ENCODE peak calls at places on chromosomes 16 and 17, in four cellular contexts. K is CD8-positive, alpha-beta T cell; O is heart right ventricle; I is BE2C. D is an unnamed sample.

GRCh38 chr17:16002708-16003265 is 3.2 kb downstream of the TTC19 start:
- DNase-seq in O (no peak), K (no peak), I (no peak), D (no peak)

GRCh38 chr17:27944546-27945332 is 51.6 kb upstream of the LYRM9 start:
- DNase-seq in O (no peak), K (no peak), I (no peak), D (no peak)

GRCh38 chr17:72118588-72119279 is 2.1 kb upstream of the SOX9 start:
- DNase-seq in I (peak; percentile 80), K (no peak), O (peak; percentile 78), D (peak; percentile 70)

GRCh38 chr17:50589112-50589712 is 28.7 kb downstream of the CACNA1G start:
- DNase-seq in I (no peak), O (no peak), K (no peak), D (no peak)

GRCh38 chr17:64575431-64575830 is 68.7 kb downstream of the CEP95 start:
- DNase-seq in I (no peak), O (no peak), K (no peak), D (no peak)

GRCh38 chr16:22206847-22207714 is 1.0 kb downstream of the EEF2K start:
- DNase-seq in O (peak; percentile 89), K (peak; percentile 61), I (peak; percentile 61), D (peak; percentile 88)

GRCh38 chr17:10051112-10051511 is 146.0 kb upstream of the RCVRN start:
- DNase-seq in K (no peak), O (no peak), I (no peak), D (no peak)

GRCh38 chr17:77002103-77003045 is 134.2 kb downstream of the MGAT5B start:
- DNase-seq in K (no peak), I (peak; percentile 73), O (no peak), D (no peak)

GRCh38 chr17:37796081-37796480 is 51.2 kb upstream of the HNF1B start:
- DNase-seq in K (no peak), I (no peak), O (no peak), D (no peak)

GRCh38 chr17:37801131-37801530 is 56.3 kb upstream of the HNF1B start:
- DNase-seq in I (no peak), K (no peak), O (no peak), D (no peak)

GRCh38 chr17:37792787-37793186 is 47.9 kb upstream of the HNF1B start:
- DNase-seq in O (no peak), I (no peak), K (no peak), D (no peak)

GRCh38 chr17:37802061-37802460 is 57.2 kb upstream of the HNF1B start:
- DNase-seq in I (no peak), O (no peak), K (no peak), D (no peak)

DNA sequence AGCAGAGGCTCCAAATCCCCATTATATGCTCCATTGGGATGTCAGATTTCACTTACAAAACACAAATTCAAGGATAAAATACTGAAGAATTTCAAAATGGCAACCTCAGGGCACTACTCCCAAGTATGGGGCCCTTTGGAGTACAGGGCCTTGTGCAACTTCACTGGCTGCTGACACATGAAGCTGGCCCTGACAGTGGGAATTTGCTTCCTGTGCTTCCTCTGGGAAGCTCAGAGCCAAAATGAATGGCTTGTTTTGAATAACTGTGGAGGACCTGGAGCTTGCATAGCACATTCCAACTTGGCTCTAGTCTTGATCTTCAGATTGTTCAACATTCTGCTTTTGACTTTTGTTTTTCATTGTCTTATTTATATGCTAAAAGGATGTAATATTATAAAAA is 52.3 kb upstream of the HNF1B start:
- DNase-seq in K (no peak), O (no peak), I (no peak), D (no peak)
- H3K4me3 ChIP-seq in K (no peak overlapping the region), O (no peak overlapping the region), I (no peak overlapping the region), D (no peak overlapping the region)

DNA sequence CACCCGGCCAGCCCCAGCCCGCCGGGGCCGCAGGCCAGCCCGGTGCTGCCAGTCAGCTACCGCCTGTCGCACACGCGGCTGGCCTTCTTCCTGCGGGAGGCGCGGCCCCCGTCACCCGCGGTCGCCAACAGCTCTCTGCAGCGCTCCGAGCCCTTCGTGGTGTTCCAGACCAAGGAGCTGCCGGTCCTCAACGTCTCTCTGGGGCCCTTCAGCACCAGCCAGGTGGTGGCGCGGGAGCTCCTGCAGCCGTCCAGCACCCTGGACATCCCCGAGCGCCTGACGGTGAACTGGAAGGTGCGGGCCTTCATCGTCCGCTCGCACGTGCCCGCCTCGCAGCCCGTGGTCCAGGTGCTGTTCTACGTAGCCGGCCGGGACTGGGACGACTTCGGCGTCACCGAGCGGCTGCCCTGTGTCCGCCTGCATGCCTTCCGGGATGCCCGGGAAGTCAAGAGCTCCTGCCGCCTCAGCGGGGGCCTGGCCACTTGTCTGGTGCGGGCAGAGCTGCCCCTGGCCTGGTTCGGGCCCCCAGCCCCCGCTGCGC is 46.8 kb downstream of the TMEM132E start:
- DNase-seq in K (no peak), I (no peak), O (no peak), D (no peak)
- TF ChIP-seq CTCF in K (no peak), I (no peak), O (no peak), D (no peak)

GRCh38 chr16:65121870-65122723 is at the start of gene CDH11:
- DNase-seq in O (peak; percentile 53), I (peak; percentile 51), K (no peak), D (peak; percentile 34)
- H3K4me3 ChIP-seq in O (peak within 1 kb of the TSS; percentile 71), I (peak within 1 kb of the TSS; percentile 69), K (no peak within 1 kb of the TSS), D (peak within 1 kb of the TSS; percentile 56)

GRCh38 chr17:75068750-75069149 is 19.0 kb upstream of the SLC16A5 start:
- DNase-seq in K (no peak), O (no peak), I (no peak), D (no peak)

GRCh38 chr17:75067856-75068255 is 19.9 kb upstream of the SLC16A5 start:
- DNase-seq in K (no peak), I (no peak), O (no peak), D (no peak)

GRCh38 chr17:75065562-75066151 is 18.6 kb downstream of the KCTD2 start:
- DNase-seq in I (no peak), K (no peak), O (no peak), D (no peak)

GRCh38 chr17:75073618-75074047 is 14.1 kb upstream of the SLC16A5 start:
- DNase-seq in K (no peak), O (no peak), I (no peak), D (no peak)

GRCh38 chr17:75069783-75070182 is 18.0 kb upstream of the SLC16A5 start:
- DNase-seq in I (no peak), K (no peak), O (no peak), D (no peak)
- TF ChIP-seq CTCF in I (peak; percentile 36), K (no peak), O (no peak), D (peak; percentile 26)

GRCh38 chr17:80125656-80126448 is 21.1 kb downstream of the EIF4A3 start:
- DNase-seq in K (no peak), O (no peak), I (no peak), D (no peak)

GRCh38 chr17:80124351-80124981 is 22.5 kb downstream of the EIF4A3 start:
- DNase-seq in O (no peak), K (no peak), I (no peak), D (peak; percentile 94)

GRCh38 chr17:80123791-80124190 is 22.4 kb downstream of the GAA start:
- DNase-seq in I (no peak), K (no peak), O (no peak), D (peak; percentile 16)

GRCh38 chr17:80129006-80129565 is 17.8 kb downstream of the EIF4A3 start:
- DNase-seq in K (no peak), I (no peak), O (no peak), D (peak; percentile 9)

DNA sequence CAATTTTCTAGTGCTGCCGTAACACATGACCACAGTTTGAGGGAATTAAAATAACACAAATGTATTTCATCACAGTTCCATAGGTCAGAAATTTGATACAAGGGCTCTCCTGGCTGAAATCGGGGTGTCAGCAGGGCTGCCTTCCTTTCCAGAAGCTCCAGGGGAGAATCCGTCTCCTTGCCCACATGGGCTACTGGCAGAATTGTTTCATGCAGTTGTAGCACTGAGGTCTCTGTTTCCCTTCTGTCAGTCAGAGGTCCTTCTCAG is 20.5 kb downstream of the EIF4A3 start:
- DNase-seq in O (no peak), K (no peak), I (no peak), D (no peak)
- H3K4me3 ChIP-seq in O (no peak overlapping the region), K (no peak overlapping the region), I (no peak overlapping the region), D (no peak overlapping the region)

GRCh38 chr16:15726715-15727114 is 76.7 kb downstream of the NDE1 start:
- DNase-seq in K (no peak), O (no peak), I (no peak), D (no peak)
- TF ChIP-seq CTCF in K (no peak), O (no peak), I (no peak), D (no peak)

DNA sequence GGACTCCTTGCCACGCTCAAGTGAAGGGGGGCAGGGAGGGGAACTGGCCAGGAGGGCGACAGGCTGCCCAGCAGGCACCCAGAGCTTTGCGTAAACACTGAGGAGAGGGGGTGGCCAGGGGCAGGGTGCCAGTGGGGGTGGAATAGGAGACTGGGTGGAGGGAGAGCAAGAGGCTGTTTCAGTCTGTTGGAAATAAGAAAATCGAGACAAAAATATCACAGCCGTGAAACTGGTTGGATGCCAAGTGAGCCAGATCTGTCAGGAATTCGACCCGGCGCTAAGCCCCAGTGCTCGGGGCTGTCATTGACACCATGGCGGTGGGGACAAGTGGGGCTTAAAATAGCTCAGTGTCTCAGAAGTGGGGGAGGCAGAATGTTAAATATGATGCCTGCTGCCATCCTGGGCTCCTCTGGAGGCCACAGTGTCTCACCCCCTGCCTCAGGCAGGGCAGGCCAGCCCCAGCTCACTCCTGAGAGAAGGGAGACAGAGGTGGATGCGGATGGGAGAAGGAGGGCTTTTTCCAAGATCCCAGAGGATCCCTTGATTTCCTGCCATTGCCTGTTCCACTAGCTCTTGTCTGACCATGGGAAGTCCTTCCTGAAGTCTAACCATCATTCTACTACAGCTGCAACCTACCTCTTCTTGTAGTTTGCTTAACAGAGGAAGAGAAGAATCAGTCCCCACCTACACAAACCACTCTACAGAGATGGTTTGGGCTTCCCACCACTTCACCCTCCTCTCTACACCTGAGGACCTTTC is 9.5 kb downstream of the PNMT start:
- DNase-seq in K (no peak), I (no peak), O (peak; percentile 82), D (peak; percentile 71)
- H3K4me3 ChIP-seq in K (no peak overlapping the region), I (no peak overlapping the region), O (no peak overlapping the region), D (no peak overlapping the region)

D was measured in WERI-Rb-1.